ENCODE peak calls at places on chromosome 12, in nine cellular contexts. T, X, H, Q, V, Y, D, E and G are unnamed samples.

GRCh38 chr12:3273409-3273853 is 196.3 kb downstream of the TSPAN9 start:
- DNase-seq in T (no peak), X (no peak), H (peak; percentile 45), Q (no peak), V (no peak), Y (peak; percentile 43), D (no peak), E (no peak), G (no peak)

GRCh38 chr12:77131977-77132490 is 66.7 kb upstream of the E2F7 start:
- DNase-seq in T (peak; percentile 9), X (no peak), H (no peak), Q (no peak), V (no peak), Y (peak; percentile 19), D (no peak), E (no peak), G (no peak)

GRCh38 chr12:34287986-34288962 is 266.0 kb downstream of the ALG10 start:
- DNase-seq in T (no peak), X (no peak), H (no peak), Q (no peak), V (no peak), Y (no peak), D (no peak), E (peak; percentile 2), G (no peak)

GRCh38 chr12:116506697-116507064 is 52.5 kb upstream of the MAP1LC3B2 start:
- DNase-seq in T (no peak), X (no peak), H (no peak), Q (no peak), V (no peak), Y (no peak), D (no peak), E (no peak), G (no peak)

GRCh38 chr12:402127-402456 is 648 bp downstream of the CCDC77 start:
- DNase-seq in T (no peak), X (peak; percentile 31), H (peak; percentile 58), Q (peak; percentile 16), V (no peak), Y (peak; percentile 14), D (no peak), E (no peak), G (no peak)

GRCh38 chr12:28360253-28360652 is 170.0 kb downstream of the CCDC91 start:
- DNase-seq in T (no peak), X (no peak), H (no peak), Q (no peak), V (no peak), Y (no peak), D (no peak), E (no peak), G (no peak)

GRCh38 chr12:109804820-109805761 is 28.1 kb downstream of the TRPV4 start:
- DNase-seq in T (peak; percentile 60), X (peak; percentile 81), H (peak; percentile 37), Q (peak; percentile 83), V (peak; percentile 21), Y (peak; percentile 80), D (no peak), E (peak; percentile 73), G (peak; percentile 12)

GRCh38 chr12:70190252-70191010 is 52.8 kb upstream of the CNOT2 start:
- DNase-seq in T (no peak), X (no peak), H (peak; percentile 20), Q (no peak), V (no peak), Y (no peak), D (no peak), E (no peak), G (peak; percentile 85)

GRCh38 chr12:84492381-84492883 is 420.2 kb downstream of the SLC6A15 start:
- DNase-seq in T (no peak), X (no peak), H (no peak), Q (no peak), V (no peak), Y (no peak), D (no peak), E (no peak), G (no peak)

GRCh38 chr12:24421759-24422158 is 472.3 kb upstream of the SOX5 start:
- DNase-seq in T (no peak), X (no peak), H (no peak), Q (no peak), V (no peak), Y (no peak), D (no peak), E (no peak), G (no peak)

GRCh38 chr12:106303202-106303820 is 778 bp downstream of the TCP11L2 start:
- DNase-seq in T (peak; percentile 60), X (peak; percentile 79), H (peak; percentile 77), Q (peak; percentile 62), V (peak; percentile 29), Y (peak; percentile 82), D (no peak), E (peak; percentile 85), G (no peak)

GRCh38 chr12:92971869-92972524 is 42.9 kb upstream of the EEA1 start:
- DNase-seq in T (no peak), X (no peak), H (peak; percentile 94), Q (no peak), V (no peak), Y (no peak), D (no peak), E (no peak), G (no peak)

GRCh38 chr12:6205761-6206160 is 5.6 kb downstream of the CD9 start:
- DNase-seq in T (no peak), X (no peak), H (no peak), Q (no peak), V (no peak), Y (no peak), D (no peak), E (no peak), G (no peak)

GRCh38 chr12:56198836-56199235 is 9.6 kb upstream of the SMARCC2 start:
- DNase-seq in T (no peak), X (no peak), H (peak; percentile 20), Q (no peak), V (no peak), Y (no peak), D (no peak), E (no peak), G (no peak)

GRCh38 chr12:6476496-6476895 is 6.0 kb upstream of the VAMP1 start:
- DNase-seq in T (no peak), X (no peak), H (peak; percentile 84), Q (no peak), V (no peak), Y (no peak), D (no peak), E (no peak), G (no peak)

GRCh38 chr12:46610754-46611153 is 215.0 kb downstream of the SLC38A4 start:
- DNase-seq in T (no peak), X (no peak), H (no peak), Q (no peak), V (no peak), Y (no peak), D (no peak), E (no peak), G (no peak)

GRCh38 chr12:113875681-113876080 is 90.4 kb downstream of the RBM19 start:
- DNase-seq in T (peak; percentile 17), X (no peak), H (peak; percentile 29), Q (no peak), V (no peak), Y (no peak), D (no peak), E (no peak), G (no peak)

GRCh38 chr12:19553177-19553576 is 113.9 kb downstream of the AEBP2 start:
- DNase-seq in T (no peak), X (no peak), H (peak; percentile 39), Q (no peak), V (no peak), Y (no peak), D (no peak), E (no peak), G (no peak)

GRCh38 chr12:25495336-25496097 is 57.6 kb downstream of the LMNTD1 start:
- DNase-seq in T (no peak), X (no peak), H (peak; percentile 93), Q (no peak), V (peak; percentile 68), Y (peak; percentile 2), D (no peak), E (no peak), G (no peak)

GRCh38 chr12:73815072-73815660 is 722.5 kb upstream of the ATXN7L3B start:
- DNase-seq in T (no peak), X (no peak), H (no peak), Q (no peak), V (no peak), Y (no peak), D (no peak), E (no peak), G (no peak)